ENCODE peak calls at places on chromosomes 11 and 22, in six cellular contexts. V is mesenchymal stem cell; P is heart left ventricle; M is HCT116; L is lower lobe of right lung; N is naive thymus-derived CD4-positive, alpha-beta T cell. I is an unnamed sample. For H3K9me3, the result is how much of the 10 kb centered on the place peaks cover.

GRCh38 chr22:37784829-37785495 is 22.8 kb upstream of the GCAT start:
- DNase-seq in V (no peak), P (no peak), M (peak), L (peak), N (no peak), I (no peak)

GRCh38 chr11:67648796-67649613 is 1.5 kb downstream of the ACY3 start:
- DNase-seq in V (no peak), P (no peak), M (no peak), L (no peak), N (no peak), I (peak)

GRCh38 chr11:120168960-120169681 is 31.2 kb upstream of the TRIM29 start:
- DNase-seq in V (peak), P (peak), M (no peak), L (peak), N (peak), I (peak)

GRCh38 chr11:64989416-64989815 is 7.4 kb downstream of the BATF2 start:
- DNase-seq in V (no peak), P (peak), M (no peak), L (no peak), N (no peak), I (no peak)

GRCh38 chr11:123086315-123086714 is 24.4 kb upstream of the HSPA8 start:
- DNase-seq in V (no peak), P (no peak), M (no peak), L (no peak), N (no peak), I (peak)

GRCh38 chr11:18248561-18248960 is at the start of gene SAA2:
- DNase-seq in V (no peak), P (no peak), M (no peak), L (no peak), N (no peak), I (no peak)

GRCh38 chr22:30225220-30225922 is 21.2 kb downstream of the LIF start:
- DNase-seq in V (no peak), P (no peak), M (no peak), L (no peak), N (no peak), I (no peak)

GRCh38 chr11:92979176-92979575 is 9.7 kb downstream of the MTNR1B start:
- DNase-seq in V (peak), P (no peak), M (no peak), L (no peak), N (no peak), I (no peak)

GRCh38 chr22:49925525-49926128 is 7.2 kb downstream of the CRELD2 start:
- DNase-seq in V (no peak), P (no peak), M (no peak), L (no peak), N (peak), I (peak)

GRCh38 chr11:14974021-14974698 is 2.0 kb upstream of the CALCA start:
- DNase-seq in V (peak), P (no peak), M (no peak), L (no peak), N (no peak), I (peak)

GRCh38 chr11:70671083-70671482 is 272.8 kb downstream of the CTTN start:
- DNase-seq in V (no peak), P (no peak), M (no peak), L (peak), N (no peak), I (no peak)

GRCh38 chr11:74685905-74686304 is 45.3 kb downstream of the CHRDL2 start:
- DNase-seq in V (no peak), P (peak), M (no peak), L (peak), N (no peak), I (peak)

GRCh38 chr11:115874843-115875242 is 370.6 kb upstream of the CADM1 start:
- DNase-seq in V (no peak), P (no peak), M (no peak), L (no peak), N (no peak), I (no peak)

GRCh38 chr11:5046754-5047330 is 516 bp downstream of the OR52J3 start:
- DNase-seq in V (no peak), P (no peak), M (no peak), L (no peak), N (no peak), I (no peak)

GRCh38 chr11:61961570-61962212 is 5.7 kb downstream of the FTH1 start:
- DNase-seq in V (peak), P (peak), M (no peak), L (no peak), N (no peak), I (peak)

GRCh38 chr22:34931026-34931425 is 134.9 kb upstream of the ISX start:
- DNase-seq in V (no peak), P (no peak), M (no peak), L (no peak), N (no peak), I (no peak)

GRCh38 chr11:58632510-58632909 is 10.0 kb downstream of the CNTF start:
- DNase-seq in V (no peak), P (no peak), M (no peak), L (no peak), N (no peak), I (no peak)

GRCh38 chr11:100961633-100962032 is 168.0 kb downstream of the PGR start:
- DNase-seq in V (peak), P (no peak), M (no peak), L (no peak), N (no peak), I (no peak)

GRCh38 chr11:133038850-133039249 is 493.5 kb downstream of the OPCML start:
- DNase-seq in V (no peak), P (no peak), M (no peak), L (no peak), N (no peak), I (no peak)

GRCh38 chr11:46363031-46363407 is 15.8 kb downstream of the DGKZ start:
- DNase-seq in V (peak), P (peak), M (no peak), L (peak), N (no peak), I (peak)

DNA sequence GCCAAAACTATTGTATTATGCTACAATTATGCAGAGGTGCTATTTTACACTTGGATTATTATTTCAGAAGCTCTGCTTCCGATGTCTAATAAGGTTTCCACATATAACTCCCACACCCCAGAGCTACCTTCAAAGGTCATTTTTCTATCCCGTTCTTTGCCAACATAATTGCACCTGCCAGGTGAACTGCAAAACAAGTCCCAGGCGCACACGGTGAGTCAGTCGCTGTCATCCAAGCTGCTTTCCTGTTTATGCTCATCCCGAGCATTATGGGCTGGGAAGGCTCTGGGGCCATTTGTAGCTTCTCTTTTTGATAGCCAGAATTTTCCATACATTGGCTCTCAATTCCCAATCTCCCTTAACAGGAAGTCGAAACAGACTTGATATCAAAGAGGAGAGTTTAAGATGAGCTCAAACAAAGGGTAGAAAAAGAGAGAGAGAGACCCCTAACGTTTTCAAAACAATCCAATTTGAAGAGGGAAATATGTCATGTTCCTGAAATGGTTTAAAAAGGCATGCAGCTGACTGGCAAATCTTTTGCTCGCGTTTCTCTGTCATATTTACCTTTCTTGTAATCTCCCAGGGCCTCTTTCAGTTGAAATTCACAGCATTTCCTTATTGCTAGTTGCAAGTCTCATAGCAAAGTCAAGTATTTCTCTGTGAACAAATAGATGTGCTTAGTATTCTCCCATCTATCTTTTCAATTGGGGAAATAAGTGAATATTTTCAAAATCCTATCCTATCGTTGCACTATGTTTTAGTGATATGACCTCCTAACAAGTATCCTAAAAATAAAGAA is 815.9 kb downstream of the KCNA4 start:
- DNase-seq in V (no peak), P (no peak), M (no peak), L (no peak), N (no peak), I (no peak)
- H3K4me3 ChIP-seq in V (no peak), P (no peak), M (no peak), L (no peak), N (no peak), I (no peak)

GRCh38 chr22:45565171-45565570 is 62.5 kb downstream of the FBLN1 start:
- DNase-seq in V (no peak), P (no peak), M (no peak), L (no peak), N (no peak), I (no peak)

GRCh38 chr22:45563362-45564040 is 60.8 kb downstream of the FBLN1 start:
- DNase-seq in V (no peak), P (no peak), M (no peak), L (no peak), N (no peak), I (no peak)

GRCh38 chr22:45564349-45565030 is 61.8 kb downstream of the FBLN1 start:
- DNase-seq in V (no peak), P (peak), M (no peak), L (no peak), N (no peak), I (no peak)

GRCh38 chr22:45568213-45568612 is 65.5 kb downstream of the FBLN1 start:
- DNase-seq in V (no peak), P (no peak), M (no peak), L (no peak), N (no peak), I (no peak)

DNA sequence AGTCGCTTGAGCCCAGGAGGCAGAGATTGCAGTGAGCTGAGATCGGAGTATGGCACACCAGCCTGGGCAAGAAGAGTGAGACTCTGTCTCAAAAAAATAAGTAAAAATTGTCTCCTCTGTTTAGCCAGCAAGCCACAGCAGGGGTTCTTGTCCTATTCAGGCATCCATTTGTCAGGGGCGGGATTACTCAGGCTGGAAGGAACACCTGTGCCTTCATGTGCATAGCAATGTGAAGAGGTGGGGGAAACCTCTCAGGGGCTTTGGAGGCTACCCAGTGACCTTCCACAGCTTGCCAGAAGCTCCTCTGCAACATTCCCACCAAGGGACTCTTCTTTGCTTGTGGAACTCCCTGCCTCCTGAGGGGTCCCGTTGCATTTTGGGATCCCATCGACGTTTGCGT is 63.3 kb downstream of the FBLN1 start:
- DNase-seq in V (no peak), P (no peak), M (no peak), L (no peak), N (no peak), I (peak)
- H3K9me3 ChIP-seq in V (under half), P (under half), M (under half), L (under half), N (under half), I (under half)

GRCh38 chr11:114296979-114297372 is 777 bp downstream of the NNMT start:
- DNase-seq in V (no peak), P (no peak), M (no peak), L (no peak), N (no peak), I (no peak)
- H3K27ac ChIP-seq in V (peak), P (peak), M (no peak), L (peak), N (no peak), I (peak)

GRCh38 chr11:125123194-125123946 is 11.9 kb upstream of the TMEM218 start:
- DNase-seq in V (no peak), P (no peak), M (no peak), L (no peak), N (no peak), I (no peak)
- H3K4me3 ChIP-seq in V (peak), P (no peak), M (peak), L (peak), N (no peak), I (no peak)

GRCh38 chr11:33699515-33700424 is 856 bp downstream of the C11orf91 start:
- DNase-seq in V (no peak), P (peak), M (no peak), L (peak), N (no peak), I (no peak)

GRCh38 chr11:33700425-33701271 is at the start of gene C11orf91:
- DNase-seq in V (peak), P (peak), M (peak), L (peak), N (peak), I (peak)

GRCh38 chr11:33703234-33703633 is 2.6 kb upstream of the C11orf91 start:
- DNase-seq in V (peak), P (no peak), M (no peak), L (no peak), N (no peak), I (no peak)

GRCh38 chr11:33701831-33702230 is 1.2 kb upstream of the C11orf91 start:
- DNase-seq in V (peak), P (no peak), M (no peak), L (no peak), N (no peak), I (no peak)

DNA sequence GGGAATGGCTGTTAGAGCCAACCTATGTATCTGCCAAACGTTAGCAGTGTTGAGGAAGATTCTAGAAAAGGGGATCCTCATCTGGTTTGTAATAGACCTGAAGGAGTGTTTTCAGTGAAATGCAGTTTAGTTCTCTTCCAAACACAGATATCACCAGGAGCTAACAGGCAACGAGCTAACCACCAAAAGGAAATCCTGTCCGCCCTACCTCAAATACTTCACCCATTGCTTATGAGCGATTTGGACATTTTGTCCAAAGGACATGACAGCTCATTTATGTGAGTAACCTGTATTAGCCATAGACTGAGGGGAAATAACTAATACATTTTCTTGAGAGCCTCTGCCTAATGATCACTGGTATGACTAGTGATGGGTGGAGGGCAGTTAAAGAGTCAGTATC is 676 bp upstream of the C11orf91 start:
- DNase-seq in V (no peak), P (no peak), M (no peak), L (no peak), N (no peak), I (no peak)
- H3K9me3 ChIP-seq in V (under half), P (under half), M (under half), L (under half), N (under half), I (under half)

GRCh38 chr11:8758619-8759169 is 76.1 kb downstream of the RPL27A start:
- DNase-seq in V (no peak), P (no peak), M (no peak), L (no peak), N (no peak), I (no peak)

GRCh38 chr11:8757533-8757932 is 74.9 kb downstream of the RPL27A start:
- DNase-seq in V (no peak), P (no peak), M (no peak), L (no peak), N (no peak), I (no peak)

GRCh38 chr11:8754241-8754640 is 71.6 kb downstream of the RPL27A start:
- DNase-seq in V (no peak), P (no peak), M (no peak), L (no peak), N (no peak), I (no peak)

GRCh38 chr11:8757047-8757446 is 74.5 kb downstream of the RPL27A start:
- DNase-seq in V (no peak), P (no peak), M (no peak), L (no peak), N (no peak), I (no peak)

GRCh38 chr11:8756201-8756600 is 73.6 kb downstream of the RPL27A start:
- DNase-seq in V (no peak), P (no peak), M (no peak), L (no peak), N (no peak), I (no peak)
- H3K27ac ChIP-seq in V (peak), P (peak), M (no peak), L (no peak), N (no peak), I (peak)

DNA sequence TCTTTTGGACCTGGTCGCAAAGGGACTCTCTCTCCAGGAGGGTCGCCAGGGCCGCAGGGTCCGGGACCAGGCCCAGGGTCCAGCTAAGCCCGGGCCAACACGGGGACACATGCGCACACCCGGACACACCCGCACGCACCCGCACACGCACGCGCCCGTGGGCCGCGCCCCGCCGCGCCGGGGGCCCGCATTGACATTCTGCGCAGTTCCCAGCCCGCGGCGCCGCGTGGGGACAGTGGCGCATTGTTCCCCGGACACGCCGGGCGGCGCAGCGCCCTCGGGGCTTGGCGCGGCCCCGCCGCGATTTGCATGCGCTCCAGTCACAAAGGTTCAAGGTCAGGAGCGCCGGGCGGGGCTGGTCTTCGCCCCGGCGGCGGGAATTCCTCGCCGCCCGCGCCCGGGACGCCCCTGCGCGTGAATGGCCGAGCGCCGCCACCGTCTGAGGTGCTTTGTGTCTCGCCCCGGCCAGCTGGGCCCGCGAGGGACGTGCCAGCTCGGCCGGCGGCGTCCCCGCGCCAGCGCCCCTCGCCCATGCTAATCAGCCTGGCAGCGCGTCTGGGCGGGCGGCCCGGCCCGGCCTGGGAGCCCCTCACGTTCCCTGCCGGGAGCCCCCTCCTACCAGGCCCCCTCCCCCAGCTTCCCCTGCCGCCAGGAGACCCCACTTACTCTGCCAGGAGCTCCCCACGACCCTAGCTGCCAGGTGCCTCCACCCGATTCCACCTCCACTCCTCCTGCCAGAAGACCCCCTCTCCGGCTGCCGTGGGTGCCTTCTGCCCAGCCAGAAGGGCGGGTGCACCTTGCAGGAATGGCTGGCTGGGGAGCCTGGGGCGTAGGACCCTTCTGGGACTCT is 50.5 kb upstream of the WNT7B start:
- DNase-seq in V (no peak), P (peak), M (no peak), L (peak), N (no peak), I (peak)
- H3K4me3 ChIP-seq in V (peak), P (peak), M (no peak), L (peak), N (no peak), I (no peak)